ENCODE peak calls at places on chromosomes 2 and 18, in seven cellular contexts. J is GM23338, X is fibroblast of lung, G is spleen, I is adrenal gland, Q is cardiac muscle cell, C is PC-9. F is an unnamed sample.

GRCh38 chr2:120733238-120733942 is 2.3 kb upstream of the GLI2 start:
- DNase-seq in G (peak), I (no peak), C (no peak), J (no peak), Q (no peak), X (no peak), F (no peak)

GRCh38 chr2:191954446-191954845 is 107.6 kb upstream of the CAVIN2 start:
- DNase-seq in G (no peak), Q (no peak), I (no peak), X (no peak), J (no peak), C (no peak), F (no peak)

GRCh38 chr2:209578394-209579006 is 154.7 kb downstream of the MAP2 start:
- DNase-seq in Q (no peak), I (no peak), X (no peak), J (peak), G (no peak), C (no peak), F (no peak)

GRCh38 chr2:151999058-151999457 is 99.8 kb downstream of the CACNB4 start:
- DNase-seq in C (peak), Q (peak), X (peak), I (peak), G (no peak), J (peak), F (no peak)

GRCh38 chr2:43225093-43225787 is 1.2 kb downstream of the ZFP36L2 start:
- DNase-seq in G (peak), C (peak), X (peak), Q (peak), I (peak), J (peak), F (peak)

GRCh38 chr18:35355140-35355618 is 11.0 kb upstream of the ZNF24 start:
- DNase-seq in Q (peak), I (peak), G (peak), X (peak), C (peak), J (peak), F (peak)

GRCh38 chr2:22582107-22582506 is 802.9 kb upstream of the KLHL29 start:
- DNase-seq in J (no peak), X (no peak), Q (no peak), I (no peak), G (no peak), C (no peak), F (no peak)

GRCh38 chr18:2536493-2536892 is 34.8 kb downstream of the METTL4 start:
- DNase-seq in X (peak), Q (no peak), G (no peak), I (no peak), C (no peak), J (no peak), F (no peak)

GRCh38 chr2:145305854-145306253 is 785.9 kb upstream of the ZEB2 start:
- DNase-seq in J (no peak), I (no peak), G (no peak), X (no peak), Q (no peak), C (no peak), F (no peak)

GRCh38 chr2:220044383-220044782 is 417.0 kb downstream of the SLC4A3 start:
- DNase-seq in C (no peak), I (no peak), G (no peak), X (no peak), Q (no peak), J (peak), F (no peak)

GRCh38 chr2:64980192-64980591 is 9.0 kb upstream of the SLC1A4 start:
- DNase-seq in Q (no peak), J (no peak), I (no peak), G (no peak), C (no peak), X (no peak), F (no peak)

GRCh38 chr2:198374375-198375072 is 570.1 kb downstream of the PLCL1 start:
- DNase-seq in G (no peak), J (peak), X (peak), Q (peak), C (peak), I (peak), F (peak)

GRCh38 chr2:236861196-236861875 is 224.4 kb upstream of the COPS8 start:
- DNase-seq in X (no peak), J (no peak), G (no peak), C (no peak), I (no peak), Q (no peak), F (no peak)

GRCh38 chr2:128813352-128814034 is 494.8 kb upstream of the HS6ST1 start:
- DNase-seq in J (no peak), Q (no peak), X (no peak), G (no peak), C (no peak), I (no peak), F (no peak)

GRCh38 chr2:8003462-8004075 is 678.3 kb upstream of the ID2 start:
- DNase-seq in C (no peak), X (peak), J (no peak), G (no peak), I (no peak), Q (peak), F (no peak)

GRCh38 chr2:24883946-24884345 is 36.1 kb downstream of the ADCY3 start:
- DNase-seq in X (peak), J (no peak), Q (no peak), C (no peak), I (no peak), G (no peak), F (no peak)

GRCh38 chr2:219460424-219460926 is 25.8 kb downstream of the SPEG start:
- DNase-seq in G (no peak), C (no peak), I (no peak), Q (peak), J (peak), X (peak), F (peak)

GRCh38 chr2:109604597-109604996 is 9.2 kb downstream of the SEPTIN10 start:
- DNase-seq in G (no peak), I (peak), J (no peak), Q (no peak), X (peak), C (peak), F (no peak)

GRCh38 chr18:21335927-21336488 is 94.0 kb downstream of the GREB1L start:
- DNase-seq in G (no peak), Q (no peak), J (no peak), I (no peak), X (no peak), C (no peak), F (no peak)

GRCh38 chr2:239725551-239725890 is 299.6 kb downstream of the NDUFA10 start:
- DNase-seq in X (no peak), Q (no peak), G (peak), I (no peak), C (no peak), J (no peak), F (no peak)

DNA sequence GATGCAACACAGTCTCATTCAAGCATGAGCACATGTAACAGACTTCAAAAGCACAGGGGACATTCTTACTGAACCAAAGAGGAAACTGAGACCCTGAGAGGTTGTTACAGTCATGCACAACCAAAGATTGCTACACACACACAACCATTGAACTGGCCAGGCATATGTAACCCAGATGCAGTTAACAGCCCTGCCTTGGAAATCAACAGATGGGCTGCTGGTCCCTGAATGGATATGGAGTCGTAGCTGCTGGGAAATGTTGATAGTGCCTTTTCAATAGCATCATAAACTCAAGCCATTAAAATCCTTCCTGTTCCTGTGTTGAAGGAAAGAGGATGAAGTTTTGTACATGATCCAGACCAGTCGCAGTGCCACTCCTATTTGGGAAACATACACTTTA is 143.9 kb downstream of the CCBE1 start:
- DNase-seq in X (no peak), I (no peak), G (no peak), Q (no peak), C (no peak), J (no peak), F (no peak)
- TF ChIP-seq CTCF in X (no peak), I (no peak), G (no peak), Q (no peak), C (no peak), J (no peak), F (no peak)

DNA sequence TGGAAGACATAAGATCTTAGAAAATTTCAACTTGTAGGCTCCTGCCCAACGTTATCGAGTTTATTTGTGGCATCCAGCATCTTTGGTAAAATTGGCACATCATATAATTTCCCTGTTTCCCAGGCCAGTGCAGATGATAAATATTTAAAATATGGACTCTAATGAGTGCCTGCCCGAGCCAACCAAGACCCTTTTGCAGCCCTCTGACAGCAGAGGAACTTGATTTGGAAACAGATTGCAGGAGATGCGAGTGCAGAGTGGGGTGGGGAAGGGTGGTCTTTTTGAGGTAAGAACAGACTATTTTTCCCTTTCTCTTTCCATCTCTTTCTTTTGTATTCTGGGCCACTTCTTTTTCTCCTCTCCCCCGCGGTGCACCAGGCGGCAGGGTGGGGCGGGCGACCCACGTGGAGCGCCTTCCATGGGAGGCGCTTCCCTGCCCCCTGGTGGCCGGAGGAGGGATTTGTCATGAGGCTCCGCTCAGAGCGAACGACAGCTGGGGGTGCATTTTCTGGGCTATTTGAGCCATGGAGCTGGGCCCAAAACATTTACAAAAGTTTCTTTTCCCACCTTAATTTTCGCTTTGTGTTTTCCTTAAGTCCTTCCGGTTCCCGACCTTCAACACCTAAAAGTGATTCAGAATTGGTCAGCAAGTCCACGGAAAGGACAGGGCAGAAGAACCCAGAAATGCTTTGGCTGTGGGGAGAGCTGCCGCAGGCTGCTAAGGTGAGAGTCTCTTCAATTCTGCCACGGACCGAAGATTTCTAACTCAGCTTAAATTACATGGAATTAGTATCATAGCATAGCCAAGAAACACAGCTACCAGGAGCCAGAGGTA is 32.7 kb downstream of the LPIN1 start:
- DNase-seq in Q (peak), C (peak), I (peak), X (peak), J (peak), G (peak), F (no peak)
- H3K4me3 ChIP-seq in Q (no peak), C (no peak), I (no peak), X (no peak), J (no peak), G (peak), F (no peak)

DNA sequence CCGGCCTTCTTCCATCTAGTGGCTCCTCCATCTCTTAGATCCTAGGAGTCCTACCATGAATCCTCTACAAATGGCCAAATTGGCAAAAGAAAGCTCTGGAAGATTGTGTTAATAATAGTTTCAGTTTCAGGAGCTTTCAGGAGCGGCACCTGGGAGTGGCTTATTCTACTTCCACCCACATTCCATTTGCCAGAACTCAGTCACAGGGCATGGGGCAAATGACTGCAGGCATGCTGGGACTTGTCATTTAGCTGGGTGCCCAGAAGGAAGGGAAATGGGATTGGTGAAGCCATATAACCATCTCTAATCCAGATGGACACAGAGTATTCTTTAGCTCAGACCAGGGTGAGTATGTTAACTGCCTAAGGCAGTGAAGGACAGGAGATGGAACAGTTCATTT is 3.6 kb upstream of the LRATD1 start:
- DNase-seq in C (peak), X (no peak), J (no peak), I (no peak), Q (no peak), G (no peak), F (no peak)
- H3K27ac ChIP-seq in C (no peak), X (no peak), J (no peak), I (no peak), Q (no peak), G (no peak), F (no peak)

GRCh38 chr2:16281451-16282330 is 341.3 kb downstream of the MYCN start:
- DNase-seq in G (no peak), I (peak), X (no peak), J (peak), C (no peak), Q (peak), F (no peak)
- TF ChIP-seq CTCF in G (peak), I (peak), X (no peak), J (peak), C (peak), Q (peak), F (no peak)

GRCh38 chr2:41840702-41841551 is 206.9 kb upstream of the PKDCC start:
- DNase-seq in X (peak), Q (peak), G (peak), C (peak), J (peak), I (peak), F (peak)
- H3K4me3 ChIP-seq in X (peak), Q (peak), G (peak), C (peak), J (peak), I (peak), F (peak)

GRCh38 chr2:125654226-125654625 is 1001.7 kb upstream of the GYPC start:
- DNase-seq in X (no peak), I (no peak), Q (no peak), G (no peak), J (no peak), C (no peak), F (no peak)

GRCh38 chr2:125656190-125656589 is 999.8 kb upstream of the GYPC start:
- DNase-seq in X (no peak), Q (no peak), G (no peak), C (no peak), J (peak), I (no peak), F (no peak)

DNA sequence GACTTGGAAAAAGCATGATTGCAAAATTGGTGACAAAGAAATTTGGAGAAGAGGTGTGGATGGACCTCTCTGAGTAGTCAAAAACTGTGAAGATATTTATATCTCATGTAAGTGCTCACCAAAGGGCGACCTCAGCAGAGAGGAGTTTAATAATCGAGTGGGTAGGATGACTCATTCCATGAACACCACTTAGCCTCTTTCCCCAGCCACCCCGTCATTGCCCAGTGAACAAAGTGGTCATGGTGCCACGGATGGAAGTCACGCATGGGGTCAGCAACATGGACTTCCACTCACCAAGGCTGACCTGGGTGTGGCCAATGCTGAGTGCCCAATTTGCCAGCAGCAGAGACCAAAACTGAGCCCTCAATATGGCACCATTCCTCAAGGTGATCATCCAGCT is 997.4 kb upstream of the GYPC start:
- DNase-seq in C (no peak), G (no peak), I (no peak), Q (no peak), X (no peak), J (no peak), F (no peak)
- H3K27ac ChIP-seq in C (no peak), G (no peak), I (no peak), Q (no peak), X (no peak), J (no peak), F (no peak)

DNA sequence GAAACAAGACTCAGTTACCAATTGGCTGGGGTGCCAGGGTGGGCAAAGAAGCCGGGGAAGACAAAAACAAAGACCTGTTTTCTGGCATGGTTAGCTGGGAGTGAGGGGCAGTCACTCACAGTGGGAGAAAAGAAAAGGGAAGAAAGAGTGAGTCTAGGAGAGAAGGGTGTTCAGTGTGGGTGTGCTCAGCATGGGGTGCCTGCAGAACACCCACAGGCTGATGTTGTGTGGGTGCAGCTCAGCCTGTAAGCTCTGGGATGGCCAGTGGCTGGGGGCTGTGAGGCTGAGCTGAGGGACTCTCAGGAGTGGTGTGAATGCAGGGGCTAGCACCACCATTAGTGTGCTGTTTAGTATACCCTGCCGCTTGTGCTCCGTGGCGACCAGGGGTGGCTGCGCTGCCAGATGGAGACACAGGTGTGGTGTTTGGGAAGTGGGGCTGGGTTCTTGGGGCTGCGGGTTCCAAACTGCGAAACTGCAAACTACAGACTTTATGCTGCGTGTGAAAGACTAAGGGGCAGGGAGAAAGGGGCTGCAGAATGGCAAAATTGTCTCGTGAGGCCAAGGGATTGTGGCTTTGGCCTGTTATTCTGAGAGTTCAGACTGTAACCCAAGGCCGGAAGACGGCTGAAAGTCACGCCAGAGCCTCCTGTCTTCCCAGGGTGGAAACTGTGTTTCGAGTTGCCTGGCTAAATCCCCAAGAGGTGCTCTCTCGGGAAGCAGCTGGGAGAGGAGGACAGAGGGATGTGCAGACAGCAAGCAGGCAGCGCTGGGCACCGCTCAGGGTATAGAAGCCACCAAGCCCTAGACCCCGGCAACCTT is 156.3 kb downstream of the TTC32 start:
- DNase-seq in Q (no peak), C (no peak), I (no peak), X (no peak), J (no peak), G (no peak), F (no peak)
- TF ChIP-seq CTCF in Q (no peak), C (no peak), I (no peak), X (no peak), J (no peak), G (no peak), F (no peak)

GRCh38 chr2:10378189-10378588 is 69.9 kb downstream of the ODC1 start:
- DNase-seq in C (no peak), I (no peak), G (peak), J (no peak), X (no peak), Q (no peak), F (no peak)
- H3K4me3 ChIP-seq in C (no peak), I (no peak), G (no peak), J (no peak), X (no peak), Q (no peak), F (no peak)

DNA sequence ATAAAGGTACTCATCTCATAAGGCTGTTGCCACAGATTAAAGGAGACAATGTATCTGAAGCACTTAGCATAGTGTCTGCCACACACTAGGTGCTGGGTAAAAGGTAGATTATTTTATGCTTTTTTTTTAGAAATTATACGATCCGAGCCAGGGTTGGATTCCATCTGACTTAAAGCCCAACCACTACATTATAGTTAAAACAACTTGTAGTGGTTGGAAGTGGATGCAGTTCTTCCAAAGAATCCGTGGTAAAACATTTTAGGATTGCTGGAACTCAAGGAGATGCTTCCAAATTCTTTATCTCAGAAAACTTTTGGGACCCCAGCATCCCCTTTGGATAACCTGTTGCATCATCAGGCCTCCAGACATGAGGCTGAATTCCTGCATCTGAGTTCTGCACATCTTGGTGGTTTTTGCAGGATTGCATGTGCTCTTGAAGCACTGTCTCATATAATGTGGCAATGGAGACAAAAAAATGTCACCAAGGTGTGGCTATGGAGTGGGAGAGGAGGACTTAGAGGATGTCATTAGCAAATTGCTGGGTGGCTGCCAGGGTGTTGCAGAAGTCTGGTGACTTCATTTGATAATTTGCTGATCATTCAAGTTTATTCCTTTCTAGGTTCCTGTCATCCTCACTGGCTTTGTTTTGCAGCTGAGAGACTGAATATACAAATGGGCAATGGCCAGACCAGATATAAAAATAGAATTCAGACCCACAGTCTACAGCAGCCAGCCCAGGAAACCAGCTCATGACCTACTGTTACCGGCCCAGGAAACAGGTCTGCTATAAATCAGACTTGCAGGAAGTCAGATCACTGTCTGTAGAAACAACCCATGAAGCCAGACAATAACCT is 207.8 kb downstream of the BCL2 start:
- DNase-seq in Q (no peak), I (no peak), G (no peak), X (no peak), J (no peak), C (no peak), F (no peak)
- H3K27ac ChIP-seq in Q (no peak), I (no peak), G (no peak), X (no peak), J (no peak), C (no peak), F (no peak)

DNA sequence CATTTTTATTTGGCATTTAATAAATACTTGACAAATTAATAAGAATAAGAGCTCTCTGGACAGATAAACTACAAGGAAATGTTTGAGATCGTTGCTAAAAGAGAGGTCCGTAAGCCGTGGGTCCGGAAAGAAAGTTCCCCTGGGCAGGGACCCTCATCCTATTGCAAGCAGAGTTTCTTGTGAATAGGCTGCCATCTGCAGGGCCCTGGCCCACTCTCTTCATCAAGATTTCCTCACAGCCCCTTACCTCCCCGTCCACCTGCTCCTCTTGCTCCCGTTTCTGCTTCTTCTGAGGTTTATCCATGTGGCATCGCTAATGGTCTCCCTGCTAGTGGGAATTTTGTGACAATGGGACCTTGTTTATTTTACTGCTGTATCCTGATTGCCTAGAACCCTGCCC is 30.1 kb upstream of the MC5R start:
- DNase-seq in X (no peak), Q (no peak), G (no peak), J (peak), I (no peak), C (no peak), F (no peak)
- TF ChIP-seq CTCF in X (no peak), Q (no peak), G (no peak), J (peak), I (no peak), C (no peak), F (no peak)

F was measured in AG04450.